ENCODE peak calls at places on chromosomes 1 and 21, in five cellular contexts. J is suprapubic skin, O is stomach, K is transverse colon, U is AG04450. M is an unnamed sample.

GRCh38 chr1:241310451-241310850 is 46.6 kb downstream of the RGS7 start:
- DNase-seq in U (no peak), J (no peak), K (no peak), O (no peak), M (peak)

GRCh38 chr1:201639826-201640225 is 100.9 kb downstream of the NAV1 start:
- DNase-seq in U (no peak), K (no peak), O (no peak), J (no peak), M (no peak)

GRCh38 chr1:192974701-192975100 is 84.5 kb downstream of the UCHL5 start:
- DNase-seq in U (no peak), K (no peak), J (no peak), O (no peak), M (peak)

GRCh38 chr1:30042438-30043147 is 680.8 kb downstream of the MATN1 start:
- DNase-seq in J (peak), O (no peak), U (no peak), K (no peak), M (no peak)

GRCh38 chr1:3779265-3779911 is 6.8 kb downstream of the SMIM1 start:
- DNase-seq in K (no peak), U (no peak), O (no peak), J (no peak), M (no peak)

GRCh38 chr21:17472592-17473271 is 40.1 kb upstream of the CXADR start:
- DNase-seq in K (peak), O (peak), U (no peak), J (no peak), M (no peak)

GRCh38 chr1:109979489-109980091 is 5.0 kb upstream of the AHCYL1 start:
- DNase-seq in J (no peak), O (peak), U (no peak), K (no peak), M (no peak)

GRCh38 chr1:41442697-41443251 is 41.7 kb downstream of the EDN2 start:
- DNase-seq in O (no peak), K (no peak), J (no peak), U (no peak), M (no peak)

GRCh38 chr21:29170935-29171334 is 40.5 kb downstream of the MAP3K7CL start:
- DNase-seq in J (no peak), U (no peak), O (no peak), K (no peak), M (no peak)

GRCh38 chr1:66217021-66217420 is 316.9 kb upstream of the SGIP1 start:
- DNase-seq in O (no peak), J (no peak), U (no peak), K (no peak), M (no peak)

GRCh38 chr1:52633291-52633754 is 355 bp downstream of the SHISAL2A start:
- DNase-seq in U (no peak), K (no peak), O (no peak), J (no peak), M (no peak)

GRCh38 chr1:235657269-235657668 is 7.7 kb upstream of the GNG4 start:
- DNase-seq in J (no peak), U (no peak), K (no peak), O (no peak), M (no peak)

GRCh38 chr1:222912730-222913129 is 97.9 kb downstream of the DISP1 start:
- DNase-seq in K (no peak), J (no peak), O (no peak), U (no peak), M (no peak)

GRCh38 chr1:40740039-40740991 is 43.3 kb upstream of the KCNQ4 start:
- DNase-seq in O (no peak), J (no peak), U (no peak), K (no peak), M (no peak)

GRCh38 chr1:22747021-22747734 is 36.5 kb downstream of the EPHB2 start:
- DNase-seq in J (no peak), O (no peak), U (peak), K (no peak), M (peak)

GRCh38 chr1:29640428-29640785 is 404.1 kb downstream of the PTPRU start:
- DNase-seq in J (peak), O (no peak), U (no peak), K (no peak), M (no peak)

GRCh38 chr1:4220362-4220761 is 320.3 kb upstream of the C1orf174 start:
- DNase-seq in O (no peak), J (no peak), K (no peak), U (no peak), M (no peak)

GRCh38 chr1:180908084-180908765 is 4.5 kb upstream of the KIAA1614 start:
- DNase-seq in O (peak), U (no peak), K (no peak), J (peak), M (no peak)

GRCh38 chr1:159826436-159827101 is at the start of gene SLAMF8:
- DNase-seq in J (no peak), U (no peak), K (peak), O (peak), M (no peak)

GRCh38 chr1:55131801-55132200 is 83.4 kb downstream of the USP24 start:
- DNase-seq in O (no peak), U (peak), J (no peak), K (no peak), M (no peak)

GRCh38 chr1:236753554-236753953 is 41.5 kb upstream of the MTR start:
- DNase-seq in J (no peak), O (no peak), K (no peak), U (no peak), M (no peak)

GRCh38 chr1:45370575-45370974 is 30.3 kb upstream of the MUTYH start:
- DNase-seq in O (no peak), U (no peak), K (no peak), J (no peak), M (no peak)

GRCh38 chr1:42786097-42786496 is 1.3 kb downstream of the TMEM269 start:
- DNase-seq in U (no peak), J (no peak), K (no peak), O (no peak), M (no peak)

GRCh38 chr1:16980473-16981268 is at the start of gene MFAP2:
- DNase-seq in J (no peak), U (no peak), K (no peak), O (no peak), M (no peak)

GRCh38 chr1:52978045-52978444 is 51.0 kb downstream of the SCP2 start:
- DNase-seq in K (no peak), J (no peak), U (no peak), O (no peak), M (no peak)

GRCh38 chr1:95201905-95202304 is 32.1 kb upstream of the RWDD3 start:
- DNase-seq in K (no peak), O (no peak), U (no peak), J (no peak), M (no peak)

GRCh38 chr21:45844181-45844580 is 137.4 kb upstream of the COL6A1 start:
- DNase-seq in O (no peak), U (no peak), K (no peak), J (peak), M (no peak)

GRCh38 chr1:102015728-102016127 is 19.0 kb upstream of the OLFM3 start:
- DNase-seq in J (no peak), U (no peak), K (no peak), O (no peak), M (no peak)

GRCh38 chr1:156751724-156752481 is 428 bp upstream of the HDGF start:
- DNase-seq in O (peak), U (peak), J (peak), K (peak), M (peak)
- TF ChIP-seq CTCF in O (no peak), U (no peak), J (no peak), K (peak), M (no peak)

GRCh38 chr21:38852278-38852677 is 46.5 kb downstream of the ETS2 start:
- DNase-seq in K (no peak), U (no peak), O (no peak), J (no peak), M (no peak)
- H3K27ac ChIP-seq in K (no peak), U (no peak), O (no peak), J (no peak), M (peak)

DNA sequence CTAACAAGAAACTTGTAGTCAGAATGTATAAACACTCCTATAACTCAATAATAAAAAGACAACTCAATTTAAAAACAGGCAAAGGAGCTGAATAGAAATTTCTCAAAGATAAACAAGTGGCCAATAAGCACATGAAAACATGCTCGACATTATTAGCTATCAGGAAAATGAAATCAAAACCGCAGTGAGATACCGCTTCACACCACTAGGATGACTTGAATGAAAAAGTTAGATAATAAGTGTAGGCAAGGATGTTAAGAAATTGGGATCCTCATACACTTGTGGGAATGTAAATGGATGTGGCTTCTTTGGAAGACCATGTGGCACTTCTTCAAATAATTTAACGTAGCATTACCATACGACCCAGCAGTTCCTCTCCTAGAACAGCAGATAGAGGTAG is 8.9 kb downstream of the RALGPS2 start:
- DNase-seq in U (no peak), K (no peak), J (no peak), O (no peak), M (no peak)
- TF ChIP-seq CTCF in U (peak), K (peak), J (no peak), O (peak), M (no peak)

DNA sequence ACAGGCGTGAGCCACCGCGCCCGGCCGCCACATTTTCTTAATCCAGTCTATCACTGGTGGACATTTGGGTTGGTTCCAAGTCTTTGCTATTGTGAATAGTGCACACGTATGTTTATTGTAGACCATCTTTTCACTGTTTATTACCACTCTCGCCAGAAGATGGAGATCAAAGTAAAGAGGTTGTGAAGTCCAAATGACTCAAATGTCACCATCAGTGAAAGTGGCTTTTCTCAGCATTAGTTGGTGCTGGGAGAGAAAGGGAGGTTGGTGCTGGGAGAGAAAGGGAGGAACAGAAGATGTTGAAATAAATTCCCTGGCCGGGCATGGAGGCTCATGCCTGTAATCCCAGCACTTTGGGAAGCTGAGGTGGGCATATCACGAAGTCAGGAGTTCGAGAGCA is 10.4 kb upstream of the UHMK1 start:
- DNase-seq in J (no peak), U (no peak), O (no peak), K (no peak), M (no peak)
- H3K27ac ChIP-seq in J (no peak), U (no peak), O (no peak), K (no peak), M (no peak)

GRCh38 chr1:9044241-9044640 is 18.0 kb upstream of the SLC2A7 start:
- DNase-seq in O (no peak), K (no peak), U (no peak), J (no peak), M (no peak)
- TF ChIP-seq CTCF in O (no peak), K (no peak), U (no peak), J (no peak), M (no peak)

M was measured in RWPE1.